ENCODE peak calls at places on chromosomes 5 and 9, in ten cellular contexts. N, H, R, G, P, C, W, I, D and V are unnamed samples. For H3K27me3, the result is how much of the 10 kb centered on the place peaks cover.

GRCh38 chr5:135482383-135482933 is 30.3 kb upstream of the TIFAB start:
- DNase-seq in G (no peak), P (no peak), R (no peak), W (no peak), I (no peak), N (no peak), D (no peak), H (peak), C (no peak), V (no peak)

GRCh38 chr5:110475529-110475928 is 250.9 kb downstream of the TMEM232 start:
- DNase-seq in G (no peak), W (no peak), D (no peak), N (no peak), C (no peak), H (no peak), R (no peak), I (no peak), P (no peak), V (no peak)

GRCh38 chr5:55965525-55965924 is 29.2 kb downstream of the IL6ST start:
- DNase-seq in I (no peak), W (no peak), P (no peak), C (no peak), G (no peak), D (no peak), R (no peak), H (no peak), N (no peak), V (no peak)

GRCh38 chr5:44294492-44294891 is 94.7 kb downstream of the FGF10 start:
- DNase-seq in D (no peak), N (peak), C (no peak), H (no peak), I (no peak), W (peak), G (no peak), P (peak), R (peak), V (no peak)

GRCh38 chr9:29211003-29211584 is 1637.8 kb upstream of the C9orf72 start:
- DNase-seq in G (no peak), I (no peak), D (no peak), W (no peak), N (no peak), R (no peak), C (no peak), H (no peak), P (no peak), V (no peak)

GRCh38 chr9:13322828-13323550 is 43.5 kb upstream of the MPDZ start:
- DNase-seq in D (no peak), W (no peak), C (no peak), R (no peak), I (no peak), H (no peak), N (no peak), P (peak), G (no peak), V (no peak)

GRCh38 chr5:50447228-50447627 is 6.1 kb upstream of the EMB start:
- DNase-seq in P (no peak), C (no peak), N (no peak), R (no peak), W (no peak), H (no peak), I (no peak), D (no peak), G (no peak), V (no peak)

GRCh38 chr9:116271991-116272390 is 118.4 kb downstream of the PAPPA start:
- DNase-seq in W (no peak), G (no peak), I (no peak), R (no peak), C (no peak), H (no peak), P (no peak), D (no peak), N (no peak), V (no peak)

GRCh38 chr5:56088967-56089829 is 94.4 kb upstream of the IL6ST start:
- DNase-seq in P (no peak), D (no peak), R (no peak), G (peak), I (no peak), C (no peak), H (no peak), N (peak), W (no peak), V (no peak)

GRCh38 chr5:43227655-43228054 is 35.6 kb downstream of the NIM1K start:
- DNase-seq in G (no peak), H (no peak), C (no peak), D (no peak), I (no peak), W (no peak), N (peak), P (no peak), R (no peak), V (no peak)

GRCh38 chr9:4137234-4137633 is 162.6 kb downstream of the GLIS3 start:
- DNase-seq in G (no peak), P (no peak), D (no peak), W (no peak), R (no peak), N (peak), H (no peak), I (no peak), C (no peak), V (no peak)

GRCh38 chr9:86122309-86122708 is 23.0 kb upstream of the GOLM1 start:
- DNase-seq in H (no peak), W (no peak), N (no peak), P (no peak), C (no peak), D (no peak), G (no peak), I (no peak), R (no peak), V (no peak)

GRCh38 chr5:117455236-117456233 is 880.9 kb upstream of the SEMA6A start:
- DNase-seq in H (no peak), N (no peak), I (peak), D (no peak), C (no peak), G (no peak), W (no peak), R (peak), P (no peak), V (no peak)

GRCh38 chr5:173864126-173865075 is 23.7 kb upstream of the CPEB4 start:
- DNase-seq in G (no peak), W (no peak), P (peak), N (no peak), C (no peak), D (no peak), I (peak), H (no peak), R (peak), V (no peak)

GRCh38 chr9:121225240-121225639 is 23.6 kb upstream of the RAB14 start:
- DNase-seq in D (no peak), H (no peak), C (no peak), R (no peak), P (no peak), N (no peak), W (no peak), I (no peak), G (peak), V (no peak)

GRCh38 chr9:16367605-16368424 is 502.7 kb downstream of the BNC2 start:
- DNase-seq in C (no peak), H (no peak), N (peak), D (no peak), G (no peak), W (no peak), R (no peak), P (no peak), I (no peak), V (no peak)

GRCh38 chr5:56330806-56331205 is 97.7 kb upstream of the ANKRD55 start:
- DNase-seq in P (no peak), D (no peak), G (no peak), C (no peak), W (no peak), R (no peak), I (no peak), N (no peak), H (no peak), V (no peak)

GRCh38 chr5:136053336-136054121 is 24.7 kb downstream of the TGFBI start:
- DNase-seq in G (peak), H (peak), D (no peak), R (peak), I (no peak), P (no peak), W (no peak), N (peak), C (no peak), V (no peak)

GRCh38 chr5:9057406-9058000 is 488.4 kb downstream of the SEMA5A start:
- DNase-seq in G (no peak), C (no peak), N (no peak), I (no peak), D (no peak), H (no peak), W (no peak), R (no peak), P (no peak), V (no peak)

GRCh38 chr5:54895816-54896341 is 89.5 kb downstream of the ESM1 start:
- DNase-seq in C (no peak), P (no peak), R (no peak), H (no peak), W (peak), I (no peak), G (no peak), N (peak), D (no peak), V (no peak)

GRCh38 chr5:179868541-179868940 is 9.9 kb upstream of the MRNIP start:
- DNase-seq in C (no peak), P (no peak), N (no peak), G (no peak), H (peak), W (no peak), I (no peak), R (no peak), D (no peak), V (no peak)

GRCh38 chr9:34463098-34463900 is 4.7 kb downstream of the DNAI1 start:
- DNase-seq in I (no peak), R (no peak), H (peak), P (no peak), D (no peak), N (peak), W (no peak), G (peak), C (no peak), V (no peak)

GRCh38 chr5:178460598-178461425 is 129.4 kb downstream of the COL23A1 start:
- DNase-seq in C (peak), G (peak), I (peak), N (peak), P (peak), R (peak), D (peak), W (no peak), H (peak), V (peak)

GRCh38 chr5:124979174-124979573 is 232.7 kb upstream of the ZNF608 start:
- DNase-seq in W (no peak), R (no peak), D (no peak), N (peak), G (no peak), C (no peak), I (no peak), P (no peak), H (no peak), V (no peak)

GRCh38 chr5:121745407-121745806 is 106.3 kb upstream of the FTMT start:
- DNase-seq in W (no peak), C (no peak), N (no peak), H (no peak), I (no peak), P (no peak), D (no peak), R (no peak), G (no peak), V (no peak)

GRCh38 chr5:160542281-160542680 is 120.6 kb downstream of the PTTG1 start:
- DNase-seq in P (no peak), C (no peak), N (no peak), G (no peak), R (no peak), I (no peak), W (no peak), H (no peak), D (no peak), V (no peak)

GRCh38 chr5:45765561-45765960 is 69.4 kb upstream of the HCN1 start:
- DNase-seq in H (no peak), D (no peak), I (no peak), P (no peak), R (no peak), C (no peak), W (no peak), N (no peak), G (no peak), V (no peak)

GRCh38 chr5:80559244-80559643 is 10.8 kb downstream of the ANKRD34B start:
- DNase-seq in C (no peak), G (no peak), R (no peak), W (no peak), P (no peak), D (no peak), N (no peak), I (no peak), H (no peak), V (no peak)

GRCh38 chr9:92294297-92294676 is 790 bp upstream of the IARS1 start:
- DNase-seq in N (peak), I (peak), W (no peak), G (no peak), D (peak), H (no peak), C (no peak), P (no peak), R (no peak), V (peak)

GRCh38 chr5:39119404-39120051 is 45.3 kb upstream of the RICTOR start:
- DNase-seq in R (no peak), D (no peak), C (no peak), I (no peak), P (no peak), W (no peak), N (no peak), H (no peak), G (no peak), V (no peak)

GRCh38 chr5:94154672-94155071 is 413.3 kb upstream of the POU5F2 start:
- DNase-seq in C (no peak), D (no peak), I (no peak), N (no peak), P (no peak), G (no peak), R (no peak), W (no peak), H (no peak), V (no peak)

GRCh38 chr9:88949961-88950340 is 41.3 kb upstream of the S1PR3 start:
- DNase-seq in W (no peak), R (no peak), G (no peak), D (no peak), H (no peak), C (no peak), N (peak), I (no peak), P (no peak), V (no peak)

GRCh38 chr5:75707911-75708509 is 9.2 kb downstream of the POC5 start:
- DNase-seq in G (no peak), D (no peak), C (no peak), I (no peak), H (no peak), W (no peak), N (peak), R (no peak), P (no peak), V (no peak)

GRCh38 chr5:55037046-55037771 is 13.2 kb downstream of the GZMK start:
- DNase-seq in H (no peak), W (no peak), P (no peak), N (peak), D (peak), I (no peak), G (no peak), R (no peak), C (peak), V (peak)

GRCh38 chr9:89814340-89815040 is 209.7 kb downstream of the GADD45G start:
- DNase-seq in C (no peak), R (no peak), H (no peak), P (no peak), W (no peak), G (peak), N (peak), D (peak), I (no peak), V (no peak)

GRCh38 chr5:88883059-88883565 is at the start of gene MEF2C:
- DNase-seq in D (no peak), P (peak), G (peak), W (peak), R (peak), C (peak), I (peak), H (peak), N (peak), V (no peak)

GRCh38 chr9:81380504-81380903 is 308.8 kb downstream of the TLE1 start:
- DNase-seq in W (no peak), I (no peak), C (no peak), R (no peak), P (no peak), D (no peak), N (no peak), H (no peak), G (no peak), V (no peak)

GRCh38 chr9:106880081-106880480 is 17.1 kb downstream of the ZNF462 start:
- DNase-seq in G (no peak), C (no peak), I (no peak), P (no peak), D (no peak), W (no peak), N (no peak), H (no peak), R (no peak), V (no peak)

GRCh38 chr9:114923918-114924317 is 6.5 kb downstream of the TNFSF8 start:
- DNase-seq in I (no peak), N (no peak), H (no peak), C (no peak), R (no peak), D (no peak), W (no peak), P (no peak), G (no peak), V (no peak)
- H3K27me3 ChIP-seq in I (under half), N (under half), H (under half), C (under half), R (under half), D (under half), W (under half), P (half or more), G (under half), V (under half)

DNA sequence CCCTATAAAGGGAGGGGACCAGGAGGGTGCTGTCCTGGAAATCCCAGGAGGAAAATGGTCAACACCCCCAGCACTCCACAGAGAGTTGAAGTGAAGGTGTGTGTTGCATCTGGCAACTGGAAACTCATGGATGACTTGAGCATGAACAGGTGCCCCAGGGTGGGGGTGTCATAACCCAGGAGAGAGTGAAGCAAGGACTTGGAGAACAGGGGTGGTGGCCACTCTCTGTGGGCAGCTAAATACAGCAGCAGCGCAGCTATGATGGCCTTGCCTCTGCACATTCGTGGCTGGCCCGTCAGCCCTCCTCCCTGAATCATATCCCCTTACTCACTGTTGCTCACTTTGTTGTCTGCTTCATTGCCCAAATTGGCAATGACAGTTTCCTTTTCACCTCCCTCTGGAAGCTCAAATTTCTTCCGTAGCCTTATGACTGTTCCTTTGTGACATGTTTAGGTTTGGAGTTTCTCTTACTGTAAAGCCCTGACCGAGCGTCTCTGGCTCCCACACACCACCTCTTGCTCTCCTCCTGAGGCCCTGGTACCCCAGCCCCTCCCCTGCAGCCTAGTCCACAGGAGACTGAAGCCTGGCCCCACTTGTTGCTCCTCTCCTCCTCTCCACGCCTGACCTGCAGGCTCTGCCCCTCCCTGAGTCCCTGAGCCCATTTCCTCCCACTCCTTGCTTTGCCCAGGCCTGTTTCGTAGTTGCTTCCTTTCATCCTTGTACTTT is 185.8 kb downstream of the CD180 start:
- DNase-seq in H (peak), W (no peak), R (peak), C (no peak), N (peak), G (no peak), D (no peak), I (no peak), P (no peak), V (no peak)
- H3K27ac ChIP-seq in H (peak), W (no peak), R (peak), C (no peak), N (peak), G (peak), D (no peak), I (no peak), P (peak), V (no peak)

DNA sequence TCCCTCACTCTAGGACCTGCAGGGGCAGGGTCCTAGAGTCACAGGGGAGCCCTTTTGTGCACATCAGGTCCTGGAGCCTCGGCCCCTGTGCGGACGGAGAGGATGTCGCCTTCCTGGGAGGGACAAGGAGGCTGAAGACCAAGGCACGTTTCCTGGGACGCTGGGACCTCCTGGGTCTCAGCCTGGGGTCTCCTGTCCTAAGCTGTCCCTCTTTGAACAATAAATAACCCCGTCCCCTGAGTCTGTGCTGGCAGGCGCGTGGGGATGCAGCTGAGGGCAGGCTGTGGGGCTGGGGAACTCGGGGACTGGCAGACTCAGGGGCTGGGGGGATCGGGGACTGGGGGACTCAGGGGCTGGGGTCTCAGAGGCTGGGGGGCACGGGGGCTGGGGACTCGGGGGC is 31.1 kb downstream of the PAEP start:
- DNase-seq in C (no peak), N (no peak), H (peak), G (no peak), R (peak), I (no peak), P (peak), W (no peak), D (no peak), V (no peak)
- H3K27me3 ChIP-seq in C (under half), N (under half), H (under half), G (under half), R (under half), I (under half), P (half or more), W (under half), D (under half), V (under half)

GRCh38 chr9:136121801-136122200 is 3.1 kb upstream of the TMEM250 start:
- DNase-seq in W (no peak), G (no peak), C (no peak), N (no peak), R (no peak), D (no peak), I (no peak), H (no peak), P (no peak), V (no peak)

GRCh38 chr9:136120119-136120393 is 1.4 kb upstream of the TMEM250 start:
- DNase-seq in P (no peak), H (no peak), N (no peak), W (no peak), D (no peak), I (peak), G (no peak), R (no peak), C (no peak), V (peak)

GRCh38 chr9:136118367-136119258 is at the start of gene TMEM250:
- DNase-seq in P (peak), I (peak), H (peak), D (peak), C (peak), G (peak), N (peak), R (peak), W (peak), V (peak)

GRCh38 chr9:136119259-136120118 is 814 bp upstream of the TMEM250 start:
- DNase-seq in H (no peak), I (peak), P (no peak), N (peak), R (peak), C (peak), G (no peak), D (no peak), W (no peak), V (no peak)

DNA sequence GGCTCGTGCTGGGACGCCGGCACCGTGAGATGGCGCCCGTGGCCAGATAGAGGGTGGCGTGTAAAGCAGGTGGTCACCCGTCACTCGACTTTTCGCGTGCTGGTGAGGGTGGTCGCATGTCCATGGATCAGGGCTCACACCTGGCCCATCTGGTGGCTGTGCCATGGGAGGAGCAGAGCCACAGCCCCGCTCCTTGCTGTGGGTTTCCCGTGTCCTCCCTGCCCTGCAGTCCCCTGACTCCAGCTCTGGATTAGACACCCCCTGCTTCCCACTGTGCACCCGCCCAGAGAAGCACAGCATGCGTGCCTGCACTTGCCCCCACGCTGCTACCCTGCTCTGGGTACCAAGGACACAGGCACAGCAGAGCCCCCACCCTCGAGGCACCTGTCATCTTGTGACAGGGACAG is 1.8 kb upstream of the TMEM250 start:
- DNase-seq in D (no peak), W (no peak), H (no peak), C (no peak), P (no peak), N (no peak), R (no peak), G (no peak), I (no peak), V (no peak)
- H3K27ac ChIP-seq in D (no peak), W (peak), H (no peak), C (no peak), P (peak), N (no peak), R (peak), G (peak), I (no peak), V (no peak)

GRCh38 chr9:98706651-98707103 is 2.1 kb downstream of the GABBR2 start:
- DNase-seq in W (no peak), R (no peak), C (no peak), P (no peak), G (no peak), D (no peak), N (peak), H (no peak), I (no peak), V (no peak)
- H3K27me3 ChIP-seq in W (under half), R (under half), C (under half), P (half or more), G (under half), D (under half), N (under half), H (under half), I (under half), V (under half)